ENCODE peak calls at places on chromosome 9, in nine cellular contexts. One of them, this sample, is unnamed.

GRCh38 chr9:111039203-111039907 is 1.1 kb upstream of the LPAR1 start:
- DNase-seq in CD4-positive, alpha-beta T cell: no peak
- DNase-seq in A673: no peak
- DNase-seq in testis: peak; percentile 21
- DNase-seq in H1: no peak
- DNase-seq in foreskin keratinocyte: no peak
- DNase-seq in right lobe of liver: no peak
- DNase-seq in left ventricle myocardium inferior: no peak
- DNase-seq in fibroblast of lung: no peak
- DNase-seq in this sample: peak; percentile 42

GRCh38 chr9:98168952-98169488 is 23.4 kb downstream of the CORO2A start:
- DNase-seq in CD4-positive, alpha-beta T cell: peak; percentile 16
- DNase-seq in A673: no peak
- DNase-seq in testis: peak; percentile 89
- DNase-seq in H1: peak; percentile 72
- DNase-seq in foreskin keratinocyte: no peak
- DNase-seq in right lobe of liver: no peak
- DNase-seq in left ventricle myocardium inferior: peak; percentile 57
- DNase-seq in fibroblast of lung: peak; percentile 57
- DNase-seq in this sample: peak; percentile 93

GRCh38 chr9:121545148-121545874 is 45.7 kb upstream of the GGTA1 start:
- DNase-seq in CD4-positive, alpha-beta T cell: no peak
- DNase-seq in A673: no peak
- DNase-seq in testis: no peak
- DNase-seq in H1: no peak
- DNase-seq in foreskin keratinocyte: no peak
- DNase-seq in right lobe of liver: no peak
- DNase-seq in left ventricle myocardium inferior: no peak
- DNase-seq in fibroblast of lung: no peak
- DNase-seq in this sample: no peak

GRCh38 chr9:99506781-99507305 is 284.8 kb downstream of the SEC61B start:
- DNase-seq in CD4-positive, alpha-beta T cell: no peak
- DNase-seq in A673: no peak
- DNase-seq in testis: no peak
- DNase-seq in H1: no peak
- DNase-seq in foreskin keratinocyte: no peak
- DNase-seq in right lobe of liver: no peak
- DNase-seq in left ventricle myocardium inferior: no peak
- DNase-seq in fibroblast of lung: no peak
- DNase-seq in this sample: no peak

GRCh38 chr9:95213102-95213501 is 104.4 kb downstream of the FANCC start:
- DNase-seq in CD4-positive, alpha-beta T cell: no peak
- DNase-seq in A673: no peak
- DNase-seq in testis: no peak
- DNase-seq in H1: no peak
- DNase-seq in foreskin keratinocyte: no peak
- DNase-seq in right lobe of liver: no peak
- DNase-seq in left ventricle myocardium inferior: no peak
- DNase-seq in fibroblast of lung: no peak
- DNase-seq in this sample: no peak

GRCh38 chr9:22813520-22813919 is 366.9 kb downstream of the DMRTA1 start:
- DNase-seq in CD4-positive, alpha-beta T cell: no peak
- DNase-seq in A673: peak; percentile 0
- DNase-seq in testis: no peak
- DNase-seq in H1: no peak
- DNase-seq in foreskin keratinocyte: no peak
- DNase-seq in right lobe of liver: no peak
- DNase-seq in left ventricle myocardium inferior: no peak
- DNase-seq in fibroblast of lung: peak; percentile 29
- DNase-seq in this sample: no peak

GRCh38 chr9:24939099-24939850 is 393.6 kb upstream of the IZUMO3 start:
- DNase-seq in CD4-positive, alpha-beta T cell: no peak
- DNase-seq in A673: no peak
- DNase-seq in testis: no peak
- DNase-seq in H1: no peak
- DNase-seq in foreskin keratinocyte: no peak
- DNase-seq in right lobe of liver: no peak
- DNase-seq in left ventricle myocardium inferior: no peak
- DNase-seq in fibroblast of lung: no peak
- DNase-seq in this sample: no peak

GRCh38 chr9:76893395-76893932 is 12.4 kb downstream of the PRUNE2 start:
- DNase-seq in CD4-positive, alpha-beta T cell: no peak
- DNase-seq in A673: no peak
- DNase-seq in testis: no peak
- DNase-seq in H1: no peak
- DNase-seq in foreskin keratinocyte: no peak
- DNase-seq in right lobe of liver: no peak
- DNase-seq in left ventricle myocardium inferior: no peak
- DNase-seq in fibroblast of lung: peak; percentile 46
- DNase-seq in this sample: no peak

GRCh38 chr9:77946969-77947368 is 84.6 kb downstream of the GNAQ start:
- DNase-seq in CD4-positive, alpha-beta T cell: no peak
- DNase-seq in A673: peak; percentile 34
- DNase-seq in testis: no peak
- DNase-seq in H1: no peak
- DNase-seq in foreskin keratinocyte: no peak
- DNase-seq in right lobe of liver: no peak
- DNase-seq in left ventricle myocardium inferior: no peak
- DNase-seq in fibroblast of lung: peak; percentile 23
- DNase-seq in this sample: no peak

GRCh38 chr9:134058716-134059115 is 9.1 kb downstream of the BRD3 start:
- DNase-seq in CD4-positive, alpha-beta T cell: no peak
- DNase-seq in A673: no peak
- DNase-seq in testis: no peak
- DNase-seq in H1: peak; percentile 43
- DNase-seq in foreskin keratinocyte: no peak
- DNase-seq in right lobe of liver: peak; percentile 57
- DNase-seq in left ventricle myocardium inferior: no peak
- DNase-seq in fibroblast of lung: peak; percentile 44
- DNase-seq in this sample: peak; percentile 71

GRCh38 chr9:93653762-93654161 is 77.4 kb downstream of the PHF2 start:
- DNase-seq in CD4-positive, alpha-beta T cell: no peak
- DNase-seq in A673: no peak
- DNase-seq in testis: no peak
- DNase-seq in H1: no peak
- DNase-seq in foreskin keratinocyte: no peak
- DNase-seq in right lobe of liver: no peak
- DNase-seq in left ventricle myocardium inferior: peak; percentile 10
- DNase-seq in fibroblast of lung: no peak
- DNase-seq in this sample: no peak

GRCh38 chr9:114591206-114591853 is 3.8 kb downstream of the ATP6V1G1 start:
- DNase-seq in CD4-positive, alpha-beta T cell: no peak
- DNase-seq in A673: no peak
- DNase-seq in testis: no peak
- DNase-seq in H1: no peak
- DNase-seq in foreskin keratinocyte: no peak
- DNase-seq in right lobe of liver: no peak
- DNase-seq in left ventricle myocardium inferior: no peak
- DNase-seq in fibroblast of lung: no peak
- DNase-seq in this sample: no peak
- H3K27ac ChIP-seq in CD4-positive, alpha-beta T cell: peak overlapping the region; percentile 73
- H3K27ac ChIP-seq in A673: no peak overlapping the region
- H3K27ac ChIP-seq in testis: peak overlapping the region; percentile 0
- H3K27ac ChIP-seq in H1: no peak overlapping the region
- H3K27ac ChIP-seq in foreskin keratinocyte: peak overlapping the region; percentile 73
- H3K27ac ChIP-seq in right lobe of liver: peak overlapping the region; percentile 74
- H3K27ac ChIP-seq in left ventricle myocardium inferior: peak overlapping the region; percentile 62
- H3K27ac ChIP-seq in fibroblast of lung: no peak overlapping the region
- H3K27ac ChIP-seq in this sample: peak overlapping the region; percentile 55

DNA sequence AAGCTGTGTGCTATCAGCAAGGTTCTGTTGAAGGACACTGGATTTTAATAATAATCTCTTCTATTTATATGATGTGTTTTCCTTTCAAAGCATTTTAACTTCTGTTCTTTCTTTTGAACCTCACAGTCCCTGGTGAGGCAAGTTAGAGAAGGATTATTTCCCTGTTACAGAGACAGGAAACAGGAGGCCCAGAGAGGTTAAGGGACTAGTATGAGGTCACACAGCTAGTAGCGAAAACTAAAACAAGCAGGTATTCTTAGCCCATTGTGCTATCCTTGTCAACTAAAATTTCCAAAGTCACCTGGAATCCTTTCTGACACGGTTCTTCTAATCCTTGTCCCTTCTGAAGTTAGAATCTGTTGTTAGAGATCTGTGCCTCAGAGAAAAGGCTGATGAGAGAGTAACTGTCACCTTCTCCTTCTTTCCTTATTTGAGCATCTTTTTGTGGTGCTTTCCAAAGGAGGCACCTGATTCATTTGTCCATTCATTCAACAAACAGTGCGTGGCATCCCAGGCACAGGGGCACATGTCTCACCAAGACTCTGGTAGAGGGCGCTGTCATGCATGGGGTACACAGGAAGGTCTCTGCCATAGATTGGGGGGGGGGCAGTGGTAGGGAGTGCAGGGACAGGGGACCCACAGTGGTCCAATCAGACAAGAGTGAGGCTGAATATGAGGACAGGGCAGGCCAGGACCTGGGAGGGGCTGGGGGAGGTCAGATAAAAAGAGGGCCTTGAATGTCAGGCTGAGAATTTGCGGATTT is 61.5 kb downstream of the CRB2 start:
- DNase-seq in CD4-positive, alpha-beta T cell: no peak
- DNase-seq in A673: no peak
- DNase-seq in testis: no peak
- DNase-seq in H1: no peak
- DNase-seq in foreskin keratinocyte: no peak
- DNase-seq in right lobe of liver: peak; percentile 7
- DNase-seq in left ventricle myocardium inferior: no peak
- DNase-seq in fibroblast of lung: no peak
- DNase-seq in this sample: no peak
- TF ChIP-seq CTCF in CD4-positive, alpha-beta T cell: no peak
- TF ChIP-seq CTCF in A673: peak; percentile 21
- TF ChIP-seq CTCF in testis: no peak
- TF ChIP-seq CTCF in H1: peak; percentile 10
- TF ChIP-seq CTCF in foreskin keratinocyte: no peak
- TF ChIP-seq CTCF in right lobe of liver: no peak
- TF ChIP-seq CTCF in left ventricle myocardium inferior: no peak
- TF ChIP-seq CTCF in fibroblast of lung: no peak
- TF ChIP-seq CTCF in this sample: no peak

GRCh38 chr9:112174965-112175795 is at the start of gene SUSD1:
- DNase-seq in CD4-positive, alpha-beta T cell: peak; percentile 43
- DNase-seq in A673: peak; percentile 47
- DNase-seq in testis: peak; percentile 28
- DNase-seq in H1: peak; percentile 70
- DNase-seq in foreskin keratinocyte: no peak
- DNase-seq in right lobe of liver: peak; percentile 66
- DNase-seq in left ventricle myocardium inferior: peak; percentile 58
- DNase-seq in fibroblast of lung: peak; percentile 27
- DNase-seq in this sample: peak; percentile 57
- H3K27ac ChIP-seq in CD4-positive, alpha-beta T cell: peak within 1 kb of the TSS; percentile 17
- H3K27ac ChIP-seq in A673: peak within 1 kb of the TSS; percentile 59
- H3K27ac ChIP-seq in testis: peak within 1 kb of the TSS; percentile 81
- H3K27ac ChIP-seq in H1: no peak within 1 kb of the TSS
- H3K27ac ChIP-seq in foreskin keratinocyte: peak within 1 kb of the TSS; percentile 60
- H3K27ac ChIP-seq in right lobe of liver: no peak within 1 kb of the TSS
- H3K27ac ChIP-seq in left ventricle myocardium inferior: peak within 1 kb of the TSS; percentile 84
- H3K27ac ChIP-seq in fibroblast of lung: peak within 1 kb of the TSS; percentile 38
- H3K27ac ChIP-seq in this sample: peak within 1 kb of the TSS; percentile 59

GRCh38 chr9:3847377-3847776 is 321.6 kb upstream of the RFX3 start:
- DNase-seq in CD4-positive, alpha-beta T cell: no peak
- DNase-seq in A673: no peak
- DNase-seq in testis: no peak
- DNase-seq in H1: no peak
- DNase-seq in foreskin keratinocyte: no peak
- DNase-seq in right lobe of liver: no peak
- DNase-seq in left ventricle myocardium inferior: no peak
- DNase-seq in fibroblast of lung: no peak
- DNase-seq in this sample: no peak

GRCh38 chr9:3850083-3850482 is 324.3 kb upstream of the RFX3 start:
- DNase-seq in CD4-positive, alpha-beta T cell: no peak
- DNase-seq in A673: no peak
- DNase-seq in testis: no peak
- DNase-seq in H1: no peak
- DNase-seq in foreskin keratinocyte: no peak
- DNase-seq in right lobe of liver: no peak
- DNase-seq in left ventricle myocardium inferior: no peak
- DNase-seq in fibroblast of lung: no peak
- DNase-seq in this sample: no peak

GRCh38 chr9:3845549-3845948 is 319.7 kb upstream of the RFX3 start:
- DNase-seq in CD4-positive, alpha-beta T cell: no peak
- DNase-seq in A673: no peak
- DNase-seq in testis: no peak
- DNase-seq in H1: no peak
- DNase-seq in foreskin keratinocyte: no peak
- DNase-seq in right lobe of liver: no peak
- DNase-seq in left ventricle myocardium inferior: no peak
- DNase-seq in fibroblast of lung: no peak
- DNase-seq in this sample: no peak

GRCh38 chr9:3852545-3852944 is 326.7 kb upstream of the RFX3 start:
- DNase-seq in CD4-positive, alpha-beta T cell: no peak
- DNase-seq in A673: no peak
- DNase-seq in testis: no peak
- DNase-seq in H1: no peak
- DNase-seq in foreskin keratinocyte: no peak
- DNase-seq in right lobe of liver: no peak
- DNase-seq in left ventricle myocardium inferior: no peak
- DNase-seq in fibroblast of lung: no peak
- DNase-seq in this sample: no peak

GRCh38 chr9:3848445-3849114 is 322.8 kb upstream of the RFX3 start:
- DNase-seq in CD4-positive, alpha-beta T cell: no peak
- DNase-seq in A673: peak; percentile 49
- DNase-seq in testis: no peak
- DNase-seq in H1: peak; percentile 78
- DNase-seq in foreskin keratinocyte: peak; percentile 42
- DNase-seq in right lobe of liver: no peak
- DNase-seq in left ventricle myocardium inferior: no peak
- DNase-seq in fibroblast of lung: no peak
- DNase-seq in this sample: no peak
- TF ChIP-seq CTCF in CD4-positive, alpha-beta T cell: no peak
- TF ChIP-seq CTCF in A673: peak; percentile 63
- TF ChIP-seq CTCF in testis: no peak
- TF ChIP-seq CTCF in H1: peak; percentile 72
- TF ChIP-seq CTCF in foreskin keratinocyte: peak; percentile 68
- TF ChIP-seq CTCF in right lobe of liver: no peak
- TF ChIP-seq CTCF in left ventricle myocardium inferior: no peak
- TF ChIP-seq CTCF in fibroblast of lung: no peak
- TF ChIP-seq CTCF in this sample: no peak